ENCODE peak calls at places on chromosomes 1 and 21, in four cellular contexts. One of them, this sample, is unnamed. For H3K36me3, the result is how much of the 10 kb centered on the place peaks cover.

GRCh38 chr1:204523605-204524215 is 7.5 kb downstream of the MDM4 start:
- DNase-seq in GM23248: no peak
- DNase-seq in fibroblast of lung: peak
- DNase-seq in naive thymus-derived CD4-positive, alpha-beta T cell: no peak
- DNase-seq in this sample: no peak

GRCh38 chr1:93440272-93440671 is 7.6 kb upstream of the FNBP1L start:
- DNase-seq in GM23248: no peak
- DNase-seq in fibroblast of lung: no peak
- DNase-seq in naive thymus-derived CD4-positive, alpha-beta T cell: no peak
- DNase-seq in this sample: no peak

GRCh38 chr1:96918406-96918805 is 196.8 kb downstream of the PTBP2 start:
- DNase-seq in GM23248: peak
- DNase-seq in fibroblast of lung: peak
- DNase-seq in naive thymus-derived CD4-positive, alpha-beta T cell: no peak
- DNase-seq in this sample: no peak

GRCh38 chr21:15005391-15005790 is 59.4 kb downstream of the NRIP1 start:
- DNase-seq in GM23248: peak
- DNase-seq in fibroblast of lung: no peak
- DNase-seq in naive thymus-derived CD4-positive, alpha-beta T cell: peak
- DNase-seq in this sample: peak

GRCh38 chr1:26060832-26061574 is 6.4 kb downstream of the TRIM63 start:
- DNase-seq in GM23248: no peak
- DNase-seq in fibroblast of lung: no peak
- DNase-seq in naive thymus-derived CD4-positive, alpha-beta T cell: no peak
- DNase-seq in this sample: no peak

GRCh38 chr1:80217377-80217986 is 1211.0 kb upstream of the ADGRL4 start:
- DNase-seq in GM23248: peak
- DNase-seq in fibroblast of lung: peak
- DNase-seq in naive thymus-derived CD4-positive, alpha-beta T cell: no peak
- DNase-seq in this sample: peak

GRCh38 chr1:6347641-6348487 is 45.7 kb downstream of the ACOT7 start:
- DNase-seq in GM23248: peak
- DNase-seq in fibroblast of lung: peak
- DNase-seq in naive thymus-derived CD4-positive, alpha-beta T cell: peak
- DNase-seq in this sample: peak

GRCh38 chr1:67563684-67564083 is 121.3 kb upstream of the GADD45A start:
- DNase-seq in GM23248: no peak
- DNase-seq in fibroblast of lung: no peak
- DNase-seq in naive thymus-derived CD4-positive, alpha-beta T cell: no peak
- DNase-seq in this sample: no peak

GRCh38 chr1:211483896-211484612 is 7.9 kb downstream of the RD3 start:
- DNase-seq in GM23248: no peak
- DNase-seq in fibroblast of lung: no peak
- DNase-seq in naive thymus-derived CD4-positive, alpha-beta T cell: no peak
- DNase-seq in this sample: no peak

GRCh38 chr1:26994772-26995625 is 1.5 kb downstream of the TRNP1 start:
- DNase-seq in GM23248: peak
- DNase-seq in fibroblast of lung: no peak
- DNase-seq in naive thymus-derived CD4-positive, alpha-beta T cell: no peak
- DNase-seq in this sample: peak

GRCh38 chr1:78722521-78722920 is 72.9 kb downstream of the IFI44 start:
- DNase-seq in GM23248: peak
- DNase-seq in fibroblast of lung: peak
- DNase-seq in naive thymus-derived CD4-positive, alpha-beta T cell: no peak
- DNase-seq in this sample: no peak

GRCh38 chr1:5855196-5855897 is 136.9 kb downstream of the NPHP4 start:
- DNase-seq in GM23248: no peak
- DNase-seq in fibroblast of lung: no peak
- DNase-seq in naive thymus-derived CD4-positive, alpha-beta T cell: no peak
- DNase-seq in this sample: no peak

GRCh38 chr21:45931397-45931969 is 50.1 kb upstream of the COL6A1 start:
- DNase-seq in GM23248: no peak
- DNase-seq in fibroblast of lung: no peak
- DNase-seq in naive thymus-derived CD4-positive, alpha-beta T cell: no peak
- DNase-seq in this sample: no peak

GRCh38 chr1:51063121-51063520 is 38.9 kb upstream of the C1orf185 start:
- DNase-seq in GM23248: peak
- DNase-seq in fibroblast of lung: peak
- DNase-seq in naive thymus-derived CD4-positive, alpha-beta T cell: no peak
- DNase-seq in this sample: no peak

GRCh38 chr1:21926814-21927530 is 10.1 kb downstream of the HSPG2 start:
- DNase-seq in GM23248: peak
- DNase-seq in fibroblast of lung: peak
- DNase-seq in naive thymus-derived CD4-positive, alpha-beta T cell: no peak
- DNase-seq in this sample: peak

GRCh38 chr1:156760092-156760795 is 7.1 kb upstream of the PRCC start:
- DNase-seq in GM23248: no peak
- DNase-seq in fibroblast of lung: no peak
- DNase-seq in naive thymus-derived CD4-positive, alpha-beta T cell: no peak
- DNase-seq in this sample: no peak

GRCh38 chr1:172255223-172255560 is 165.3 kb upstream of the C1orf105 start:
- DNase-seq in GM23248: no peak
- DNase-seq in fibroblast of lung: no peak
- DNase-seq in naive thymus-derived CD4-positive, alpha-beta T cell: no peak
- DNase-seq in this sample: no peak

GRCh38 chr1:73813726-73814125 is 384.2 kb downstream of the LRRIQ3 start:
- DNase-seq in GM23248: no peak
- DNase-seq in fibroblast of lung: no peak
- DNase-seq in naive thymus-derived CD4-positive, alpha-beta T cell: no peak
- DNase-seq in this sample: no peak

GRCh38 chr1:7912743-7913557 is 27.7 kb downstream of the TNFRSF9 start:
- DNase-seq in GM23248: no peak
- DNase-seq in fibroblast of lung: no peak
- DNase-seq in naive thymus-derived CD4-positive, alpha-beta T cell: no peak
- DNase-seq in this sample: peak

GRCh38 chr1:110343249-110343648 is 4.1 kb downstream of the RBM15 start:
- DNase-seq in GM23248: no peak
- DNase-seq in fibroblast of lung: no peak
- DNase-seq in naive thymus-derived CD4-positive, alpha-beta T cell: no peak
- DNase-seq in this sample: no peak
- H3K4me3 ChIP-seq in GM23248: peak
- H3K4me3 ChIP-seq in fibroblast of lung: peak
- H3K4me3 ChIP-seq in naive thymus-derived CD4-positive, alpha-beta T cell: no peak
- H3K4me3 ChIP-seq in this sample: no peak

DNA sequence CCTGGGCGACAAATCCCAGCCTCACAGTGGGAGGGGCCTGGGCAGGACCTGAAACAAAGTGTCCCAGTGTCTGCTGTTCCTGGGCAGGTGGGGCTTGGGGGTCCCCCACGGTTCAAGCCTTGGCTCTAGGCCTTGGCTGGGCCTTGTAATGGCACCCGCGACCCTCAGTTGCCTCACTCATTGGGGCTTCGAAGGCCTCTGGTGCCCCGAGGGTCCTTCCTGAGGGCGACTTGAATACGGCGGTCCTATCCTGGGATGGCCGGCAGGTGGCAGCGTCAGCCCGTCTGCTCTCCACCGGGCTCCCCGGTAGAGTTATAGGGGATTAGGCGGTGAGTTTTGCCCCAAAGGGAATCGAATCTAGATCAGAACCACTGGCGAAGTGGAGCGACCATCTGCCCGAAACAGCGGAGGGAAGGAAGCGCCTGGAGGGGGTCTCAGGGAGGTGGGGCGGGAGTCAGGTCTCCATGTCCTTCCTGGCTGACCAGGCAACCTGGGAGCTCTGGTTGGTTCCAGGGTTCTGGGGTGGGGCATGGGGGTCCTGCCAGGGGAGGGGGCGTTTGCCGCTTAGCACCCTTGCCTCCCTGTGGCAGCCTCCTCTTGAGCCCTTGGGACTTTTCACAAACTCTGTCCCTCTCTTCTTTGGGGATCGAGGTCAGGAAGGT is 2.1 kb upstream of the PEX10 start:
- DNase-seq in GM23248: peak
- DNase-seq in fibroblast of lung: peak
- DNase-seq in naive thymus-derived CD4-positive, alpha-beta T cell: peak
- DNase-seq in this sample: peak
- H3K36me3 ChIP-seq in GM23248: under half
- H3K36me3 ChIP-seq in fibroblast of lung: under half
- H3K36me3 ChIP-seq in naive thymus-derived CD4-positive, alpha-beta T cell: under half
- H3K36me3 ChIP-seq in this sample: under half

GRCh38 chr1:57633055-57633454 is 209.2 kb upstream of the DAB1 start:
- DNase-seq in GM23248: no peak
- DNase-seq in fibroblast of lung: no peak
- DNase-seq in naive thymus-derived CD4-positive, alpha-beta T cell: no peak
- DNase-seq in this sample: peak
- H3K4me3 ChIP-seq in GM23248: no peak
- H3K4me3 ChIP-seq in fibroblast of lung: no peak
- H3K4me3 ChIP-seq in naive thymus-derived CD4-positive, alpha-beta T cell: no peak
- H3K4me3 ChIP-seq in this sample: no peak

GRCh38 chr1:206441336-206441967 is 28.8 kb upstream of the IKBKE start:
- DNase-seq in GM23248: no peak
- DNase-seq in fibroblast of lung: no peak
- DNase-seq in naive thymus-derived CD4-positive, alpha-beta T cell: no peak
- DNase-seq in this sample: no peak
- H3K36me3 ChIP-seq in GM23248: under half
- H3K36me3 ChIP-seq in fibroblast of lung: under half
- H3K36me3 ChIP-seq in naive thymus-derived CD4-positive, alpha-beta T cell: under half
- H3K36me3 ChIP-seq in this sample: under half

GRCh38 chr1:23727362-23727811 is 15.9 kb upstream of the ELOA start:
- DNase-seq in GM23248: peak
- DNase-seq in fibroblast of lung: no peak
- DNase-seq in naive thymus-derived CD4-positive, alpha-beta T cell: no peak
- DNase-seq in this sample: no peak
- H3K4me3 ChIP-seq in GM23248: peak
- H3K4me3 ChIP-seq in fibroblast of lung: no peak
- H3K4me3 ChIP-seq in naive thymus-derived CD4-positive, alpha-beta T cell: no peak
- H3K4me3 ChIP-seq in this sample: no peak

GRCh38 chr1:170166518-170167180 is 20.9 kb downstream of the NTMT2 start:
- DNase-seq in GM23248: no peak
- DNase-seq in fibroblast of lung: no peak
- DNase-seq in naive thymus-derived CD4-positive, alpha-beta T cell: no peak
- DNase-seq in this sample: no peak

GRCh38 chr1:170162385-170163226 is 16.8 kb downstream of the NTMT2 start:
- DNase-seq in GM23248: peak
- DNase-seq in fibroblast of lung: peak
- DNase-seq in naive thymus-derived CD4-positive, alpha-beta T cell: no peak
- DNase-seq in this sample: peak

GRCh38 chr1:170168263-170168662 is 22.5 kb downstream of the NTMT2 start:
- DNase-seq in GM23248: peak
- DNase-seq in fibroblast of lung: peak
- DNase-seq in naive thymus-derived CD4-positive, alpha-beta T cell: no peak
- DNase-seq in this sample: no peak

DNA sequence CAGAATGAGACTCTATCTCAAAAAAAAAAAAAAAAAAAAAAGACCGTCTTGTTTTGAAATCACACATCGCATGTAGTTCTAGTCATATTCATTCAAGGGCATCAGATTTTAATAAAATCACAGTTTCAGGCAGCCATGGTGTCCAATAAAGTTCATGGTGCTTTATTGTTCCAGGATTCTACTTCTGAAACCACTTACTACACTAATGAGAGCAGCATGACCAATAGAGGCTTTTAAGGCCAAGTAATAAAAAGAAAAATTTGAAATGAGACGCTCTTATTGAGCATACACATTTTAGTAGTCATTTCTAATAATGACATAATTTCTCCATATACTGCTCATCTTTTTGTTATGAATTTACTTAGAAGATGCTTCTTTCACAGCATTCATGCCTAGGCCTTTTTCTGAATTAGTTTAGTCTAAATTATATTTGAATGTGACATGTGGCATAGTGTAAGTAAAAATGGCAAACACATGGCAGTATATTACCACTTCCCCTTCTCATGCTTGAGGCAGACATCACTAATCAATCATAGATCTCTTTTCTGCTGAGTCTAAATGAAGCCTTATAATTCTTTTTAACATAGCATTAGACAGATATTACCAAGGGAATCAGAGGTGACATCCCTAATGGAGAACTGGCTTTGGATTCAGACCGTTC is 18.5 kb downstream of the NTMT2 start:
- DNase-seq in GM23248: no peak
- DNase-seq in fibroblast of lung: no peak
- DNase-seq in naive thymus-derived CD4-positive, alpha-beta T cell: no peak
- DNase-seq in this sample: no peak
- H3K36me3 ChIP-seq in GM23248: under half
- H3K36me3 ChIP-seq in fibroblast of lung: under half
- H3K36me3 ChIP-seq in naive thymus-derived CD4-positive, alpha-beta T cell: under half
- H3K36me3 ChIP-seq in this sample: under half